ENCODE peak calls at places on chromosomes 13 and 19, in six cellular contexts. One of them, this sample, is unnamed.
A peak's percentile ranks its signal among the peaks of the same experiment; 100 is the strongest.

GRCh38 chr19:35704218-35704617 is at the start of gene ZBTB32:
- DNase-seq in tibial nerve: no peak
- DNase-seq in HFF-Myc: peak; percentile 14
- DNase-seq in activated B cell treated with CpG ODN at 0.5 μM for 24 hours: no peak
- DNase-seq in ascending aorta: no peak
- DNase-seq in GM12865: no peak
- DNase-seq in this sample: peak; percentile 56

GRCh38 chr13:21625366-21625765 is 21.4 kb upstream of the MICU2 start:
- DNase-seq in HFF-Myc: no peak
- DNase-seq in tibial nerve: no peak
- DNase-seq in activated B cell treated with CpG ODN at 0.5 μM for 24 hours: no peak
- DNase-seq in GM12865: peak; percentile 67
- DNase-seq in ascending aorta: no peak
- DNase-seq in this sample: no peak

GRCh38 chr19:5837768-5838364 is 1.6 kb downstream of the FUT6 start:
- DNase-seq in GM12865: no peak
- DNase-seq in tibial nerve: no peak
- DNase-seq in HFF-Myc: no peak
- DNase-seq in ascending aorta: no peak
- DNase-seq in activated B cell treated with CpG ODN at 0.5 μM for 24 hours: no peak
- DNase-seq in this sample: no peak

GRCh38 chr13:20118268-20119140 is 42.3 kb downstream of the GJA3 start:
- DNase-seq in GM12865: peak; percentile 24
- DNase-seq in activated B cell treated with CpG ODN at 0.5 μM for 24 hours: no peak
- DNase-seq in HFF-Myc: no peak
- DNase-seq in tibial nerve: no peak
- DNase-seq in ascending aorta: peak; percentile 74
- DNase-seq in this sample: peak; percentile 53

GRCh38 chr13:99442273-99442895 is 58.9 kb upstream of the TM9SF2 start:
- DNase-seq in tibial nerve: no peak
- DNase-seq in ascending aorta: no peak
- DNase-seq in HFF-Myc: no peak
- DNase-seq in activated B cell treated with CpG ODN at 0.5 μM for 24 hours: no peak
- DNase-seq in GM12865: peak; percentile 68
- DNase-seq in this sample: no peak

GRCh38 chr13:63605962-63606361 is 2190.3 kb upstream of the PCDH20 start:
- DNase-seq in ascending aorta: no peak
- DNase-seq in activated B cell treated with CpG ODN at 0.5 μM for 24 hours: no peak
- DNase-seq in GM12865: no peak
- DNase-seq in tibial nerve: no peak
- DNase-seq in HFF-Myc: no peak
- DNase-seq in this sample: no peak

GRCh38 chr13:67134322-67135129 is 95.6 kb downstream of the PCDH9 start:
- DNase-seq in tibial nerve: no peak
- DNase-seq in HFF-Myc: no peak
- DNase-seq in activated B cell treated with CpG ODN at 0.5 μM for 24 hours: no peak
- DNase-seq in ascending aorta: no peak
- DNase-seq in GM12865: no peak
- DNase-seq in this sample: no peak

GRCh38 chr19:35990771-35991730 is 3.9 kb upstream of the SDHAF1 start:
- DNase-seq in tibial nerve: no peak
- DNase-seq in HFF-Myc: no peak
- DNase-seq in GM12865: no peak
- DNase-seq in activated B cell treated with CpG ODN at 0.5 μM for 24 hours: no peak
- DNase-seq in ascending aorta: no peak
- DNase-seq in this sample: no peak

GRCh38 chr13:31053098-31053497 is 108.6 kb downstream of the HSPH1 start:
- DNase-seq in activated B cell treated with CpG ODN at 0.5 μM for 24 hours: no peak
- DNase-seq in tibial nerve: no peak
- DNase-seq in GM12865: no peak
- DNase-seq in HFF-Myc: no peak
- DNase-seq in ascending aorta: peak; percentile 45
- DNase-seq in this sample: no peak

GRCh38 chr19:41546386-41546789 is 29.6 kb upstream of the CEACAM21 start:
- DNase-seq in ascending aorta: no peak
- DNase-seq in activated B cell treated with CpG ODN at 0.5 μM for 24 hours: no peak
- DNase-seq in GM12865: peak; percentile 82
- DNase-seq in HFF-Myc: no peak
- DNase-seq in tibial nerve: no peak
- DNase-seq in this sample: no peak

GRCh38 chr19:15432018-15432494 is 13.3 kb upstream of the AKAP8L start:
- DNase-seq in activated B cell treated with CpG ODN at 0.5 μM for 24 hours: no peak
- DNase-seq in ascending aorta: no peak
- DNase-seq in tibial nerve: no peak
- DNase-seq in GM12865: no peak
- DNase-seq in HFF-Myc: no peak
- DNase-seq in this sample: no peak

GRCh38 chr13:113485545-113485944 is 5.0 kb downstream of the DCUN1D2 start:
- DNase-seq in activated B cell treated with CpG ODN at 0.5 μM for 24 hours: no peak
- DNase-seq in GM12865: no peak
- DNase-seq in HFF-Myc: no peak
- DNase-seq in ascending aorta: no peak
- DNase-seq in tibial nerve: no peak
- DNase-seq in this sample: no peak

GRCh38 chr13:113647351-113648217 is 10.4 kb downstream of the ATP4B start:
- DNase-seq in HFF-Myc: peak; percentile 1
- DNase-seq in tibial nerve: peak; percentile 79
- DNase-seq in ascending aorta: peak; percentile 91
- DNase-seq in GM12865: no peak
- DNase-seq in activated B cell treated with CpG ODN at 0.5 μM for 24 hours: peak; percentile 10
- DNase-seq in this sample: peak; percentile 13

GRCh38 chr19:39553082-39553652 is 13.2 kb upstream of the EID2 start:
- DNase-seq in activated B cell treated with CpG ODN at 0.5 μM for 24 hours: no peak
- DNase-seq in tibial nerve: no peak
- DNase-seq in GM12865: no peak
- DNase-seq in ascending aorta: no peak
- DNase-seq in HFF-Myc: no peak
- DNase-seq in this sample: no peak

GRCh38 chr19:1865172-1866010 is 2.0 kb upstream of the KLF16 start:
- DNase-seq in activated B cell treated with CpG ODN at 0.5 μM for 24 hours: no peak
- DNase-seq in tibial nerve: no peak
- DNase-seq in HFF-Myc: no peak
- DNase-seq in GM12865: no peak
- DNase-seq in ascending aorta: no peak
- DNase-seq in this sample: no peak

GRCh38 chr13:77386880-77387606 is 60.1 kb upstream of the MYCBP2 start:
- DNase-seq in activated B cell treated with CpG ODN at 0.5 μM for 24 hours: no peak
- DNase-seq in ascending aorta: peak; percentile 84
- DNase-seq in HFF-Myc: no peak
- DNase-seq in GM12865: peak; percentile 7
- DNase-seq in tibial nerve: peak; percentile 23
- DNase-seq in this sample: no peak

GRCh38 chr13:48738261-48738755 is 84.6 kb downstream of the CYSLTR2 start:
- DNase-seq in HFF-Myc: no peak
- DNase-seq in ascending aorta: no peak
- DNase-seq in tibial nerve: no peak
- DNase-seq in GM12865: no peak
- DNase-seq in activated B cell treated with CpG ODN at 0.5 μM for 24 hours: no peak
- DNase-seq in this sample: no peak

GRCh38 chr19:51256053-51256682 is 5.3 kb downstream of the SIGLECL1 start:
- DNase-seq in ascending aorta: no peak
- DNase-seq in GM12865: peak; percentile 12
- DNase-seq in activated B cell treated with CpG ODN at 0.5 μM for 24 hours: no peak
- DNase-seq in tibial nerve: no peak
- DNase-seq in HFF-Myc: no peak
- DNase-seq in this sample: no peak

GRCh38 chr19:51257471-51257870 is 6.6 kb downstream of the SIGLECL1 start:
- DNase-seq in HFF-Myc: no peak
- DNase-seq in tibial nerve: no peak
- DNase-seq in GM12865: no peak
- DNase-seq in ascending aorta: no peak
- DNase-seq in activated B cell treated with CpG ODN at 0.5 μM for 24 hours: no peak
- DNase-seq in this sample: no peak

GRCh38 chr19:51258761-51259160 is 7.9 kb downstream of the SIGLECL1 start:
- DNase-seq in HFF-Myc: no peak
- DNase-seq in activated B cell treated with CpG ODN at 0.5 μM for 24 hours: no peak
- DNase-seq in tibial nerve: no peak
- DNase-seq in GM12865: no peak
- DNase-seq in ascending aorta: no peak
- DNase-seq in this sample: no peak

GRCh38 chr19:51258165-51258564 is 7.3 kb downstream of the SIGLECL1 start:
- DNase-seq in tibial nerve: no peak
- DNase-seq in activated B cell treated with CpG ODN at 0.5 μM for 24 hours: no peak
- DNase-seq in ascending aorta: no peak
- DNase-seq in GM12865: no peak
- DNase-seq in HFF-Myc: no peak
- DNase-seq in this sample: no peak

DNA sequence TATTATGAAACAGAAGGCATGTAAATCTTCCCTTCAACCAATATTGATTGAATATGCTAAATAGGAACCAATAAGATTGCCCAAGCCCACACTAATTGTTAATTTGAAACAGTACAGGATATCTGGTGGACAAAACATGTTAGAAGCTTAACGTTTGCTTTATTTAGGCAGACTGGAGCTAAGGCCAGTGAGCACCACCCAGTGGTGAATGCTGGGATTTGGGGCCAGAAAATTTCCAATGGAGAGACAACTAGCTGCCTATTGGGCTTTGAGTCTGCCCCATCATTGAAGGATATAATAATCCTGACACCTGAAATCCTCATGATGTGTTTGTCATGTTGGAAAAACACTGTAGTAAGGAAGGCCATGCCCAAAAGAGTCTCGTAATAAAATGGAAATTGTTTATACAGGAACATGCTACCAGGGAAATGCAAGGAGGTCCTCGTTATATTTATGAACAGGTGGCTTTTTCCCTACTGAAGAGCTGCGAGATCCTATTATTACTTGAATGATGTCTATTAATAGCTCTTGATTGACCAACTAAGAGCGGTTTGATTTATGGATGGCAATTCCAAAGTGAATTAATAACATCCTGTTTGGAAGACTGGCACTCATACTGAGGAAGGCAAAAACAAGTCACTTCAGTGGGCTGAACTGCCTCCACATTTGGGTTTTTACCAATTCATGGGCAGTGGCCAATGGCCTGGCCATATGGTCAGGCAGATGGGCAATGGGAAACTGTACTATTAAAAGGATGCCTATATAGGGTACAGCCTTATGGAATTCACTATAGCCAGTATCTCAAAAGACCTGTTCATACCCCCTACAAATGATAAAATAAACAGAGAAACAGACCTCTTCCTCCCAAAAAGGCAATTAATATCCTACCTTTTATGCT is 8.7 kb downstream of the SIGLECL1 start:
- DNase-seq in GM12865: peak; percentile 68
- DNase-seq in HFF-Myc: no peak
- DNase-seq in ascending aorta: no peak
- DNase-seq in activated B cell treated with CpG ODN at 0.5 μM for 24 hours: no peak
- DNase-seq in tibial nerve: no peak
- DNase-seq in this sample: no peak
- TF ChIP-seq CTCF in GM12865: peak; percentile 87
- TF ChIP-seq CTCF in HFF-Myc: peak; percentile 58
- TF ChIP-seq CTCF in ascending aorta: peak; percentile 38
- TF ChIP-seq CTCF in activated B cell treated with CpG ODN at 0.5 μM for 24 hours: no peak
- TF ChIP-seq CTCF in tibial nerve: peak; percentile 36
- TF ChIP-seq CTCF in this sample: peak; percentile 38

DNA sequence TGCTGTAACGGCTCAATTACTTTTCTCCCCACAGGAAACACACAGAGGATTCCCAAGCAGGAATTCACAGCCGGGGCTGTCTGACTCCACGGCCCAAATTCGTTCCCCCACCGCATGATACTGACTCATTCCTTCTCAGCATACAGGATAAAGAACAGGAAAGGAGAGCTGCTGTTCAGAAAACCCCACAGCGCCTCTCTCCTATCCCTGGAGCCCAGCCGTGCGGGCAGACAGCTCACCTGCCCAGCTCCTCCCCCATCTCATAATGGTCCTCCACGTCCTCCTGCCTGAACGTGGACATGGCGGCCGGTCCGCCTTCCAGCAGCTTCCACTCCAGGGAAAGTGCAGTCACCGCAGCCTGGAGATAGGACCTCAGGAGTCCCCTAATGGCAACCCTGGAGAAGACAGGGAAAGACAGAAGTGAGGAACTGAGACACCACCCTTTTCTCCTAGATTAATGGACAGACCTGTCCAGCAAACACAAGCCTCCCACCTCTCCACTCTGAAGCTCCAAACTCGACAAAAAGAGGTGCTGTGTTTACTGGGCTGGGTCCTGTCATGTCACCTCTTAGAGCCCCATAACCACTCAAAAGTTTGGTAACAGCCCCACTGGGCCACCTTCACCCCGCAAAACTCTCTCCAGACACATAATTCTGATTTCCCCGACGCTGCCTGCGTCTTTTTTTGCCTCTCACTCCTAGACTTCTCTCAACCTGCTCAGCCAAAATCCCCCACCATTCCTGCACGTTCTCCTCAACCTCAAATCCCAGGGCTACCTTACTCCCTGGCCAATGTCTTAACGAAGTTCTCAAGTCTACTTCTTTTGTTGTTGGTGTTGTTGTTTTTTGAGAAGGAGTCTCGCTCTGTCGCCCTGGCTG is 1.2 kb downstream of the DAPK3 start:
- DNase-seq in tibial nerve: no peak
- DNase-seq in ascending aorta: peak; percentile 89
- DNase-seq in HFF-Myc: no peak
- DNase-seq in activated B cell treated with CpG ODN at 0.5 μM for 24 hours: no peak
- DNase-seq in GM12865: no peak
- DNase-seq in this sample: peak; percentile 58
- TF ChIP-seq CTCF in tibial nerve: no peak
- TF ChIP-seq CTCF in ascending aorta: no peak
- TF ChIP-seq CTCF in HFF-Myc: peak; percentile 23
- TF ChIP-seq CTCF in activated B cell treated with CpG ODN at 0.5 μM for 24 hours: no peak
- TF ChIP-seq CTCF in GM12865: no peak
- TF ChIP-seq CTCF in this sample: no peak

GRCh38 chr19:50315773-50316448 is 13.3 kb downstream of the KCNC3 start:
- DNase-seq in tibial nerve: no peak
- DNase-seq in ascending aorta: no peak
- DNase-seq in HFF-Myc: no peak
- DNase-seq in activated B cell treated with CpG ODN at 0.5 μM for 24 hours: no peak
- DNase-seq in GM12865: peak; percentile 58
- DNase-seq in this sample: no peak
- TF ChIP-seq CTCF in tibial nerve: no peak
- TF ChIP-seq CTCF in ascending aorta: no peak
- TF ChIP-seq CTCF in HFF-Myc: no peak
- TF ChIP-seq CTCF in activated B cell treated with CpG ODN at 0.5 μM for 24 hours: no peak
- TF ChIP-seq CTCF in GM12865: peak; percentile 0
- TF ChIP-seq CTCF in this sample: no peak

DNA sequence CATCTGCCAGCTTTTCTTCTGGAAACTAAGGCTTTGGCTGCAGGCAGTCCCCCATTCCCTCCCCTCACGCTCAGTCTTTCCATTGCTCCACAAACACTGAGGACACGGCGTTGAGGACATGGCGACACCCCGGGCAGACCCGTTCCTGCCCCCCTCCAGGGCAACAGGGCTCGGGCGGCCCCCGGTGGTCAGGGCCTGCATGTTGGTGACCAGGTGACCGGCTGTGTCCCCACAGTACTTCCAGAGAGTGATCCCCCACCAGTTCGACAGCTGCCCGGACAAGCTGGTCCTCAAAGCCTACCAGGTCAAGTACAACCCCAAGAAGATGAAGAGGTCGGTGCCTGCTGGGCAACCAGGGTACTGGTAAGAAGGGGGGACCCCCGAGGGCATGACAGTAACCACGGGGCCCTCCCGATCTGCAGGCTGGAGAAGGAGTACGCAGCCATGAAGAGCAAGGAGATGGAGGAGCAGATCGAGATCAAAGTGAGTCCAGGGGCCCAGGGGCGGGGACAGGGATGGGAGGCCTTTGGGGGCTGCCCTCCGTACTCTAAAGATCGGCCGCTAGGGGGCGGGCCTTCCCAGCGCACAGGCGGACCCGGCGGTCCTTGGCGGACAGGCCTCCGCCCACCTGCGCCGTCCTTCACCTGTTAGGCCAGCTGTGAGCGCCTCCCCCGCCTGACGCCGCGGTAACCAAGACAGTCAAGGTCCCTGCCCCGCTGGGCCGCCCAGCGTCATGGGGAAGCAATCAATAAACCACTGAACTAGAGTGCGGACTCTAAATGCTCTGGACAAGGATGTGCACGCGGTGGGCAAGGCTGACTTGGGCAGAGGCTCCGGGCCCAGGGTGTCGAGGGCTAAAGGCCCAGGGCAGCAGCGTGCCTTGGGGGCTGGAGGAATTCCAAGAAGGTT is 21.1 kb downstream of the PRR36 start:
- DNase-seq in tibial nerve: no peak
- DNase-seq in HFF-Myc: no peak
- DNase-seq in activated B cell treated with CpG ODN at 0.5 μM for 24 hours: peak; percentile 68
- DNase-seq in GM12865: peak; percentile 85
- DNase-seq in ascending aorta: no peak
- DNase-seq in this sample: peak; percentile 86
- TF ChIP-seq CTCF in tibial nerve: peak; percentile 67
- TF ChIP-seq CTCF in HFF-Myc: peak; percentile 86
- TF ChIP-seq CTCF in activated B cell treated with CpG ODN at 0.5 μM for 24 hours: peak; percentile 73
- TF ChIP-seq CTCF in GM12865: peak; percentile 87
- TF ChIP-seq CTCF in ascending aorta: peak; percentile 81
- TF ChIP-seq CTCF in this sample: peak; percentile 98